ENCODE peak calls at places on chromosomes 16 and 17, in five cellular contexts. One of them, this sample, is unnamed.

GRCh38 chr16:58638148-58639036 is 8.8 kb upstream of the CNOT1 start:
- DNase-seq in fibroblast of the aortic adventitia: peak; percentile 89
- DNase-seq in LHCN-M2: peak; percentile 87
- DNase-seq in left kidney: peak; percentile 63
- DNase-seq in endodermal cell: peak; percentile 83
- DNase-seq in this sample: peak; percentile 91

GRCh38 chr17:50177476-50177875 is 11.7 kb downstream of the SGCA start:
- DNase-seq in fibroblast of the aortic adventitia: peak; percentile 34
- DNase-seq in LHCN-M2: no peak
- DNase-seq in left kidney: no peak
- DNase-seq in endodermal cell: no peak
- DNase-seq in this sample: no peak

GRCh38 chr17:45749831-45750335 is 34.2 kb upstream of the CRHR1 start:
- DNase-seq in fibroblast of the aortic adventitia: no peak
- DNase-seq in LHCN-M2: no peak
- DNase-seq in left kidney: no peak
- DNase-seq in endodermal cell: no peak
- DNase-seq in this sample: no peak

GRCh38 chr17:56629450-56630187 is 36.1 kb downstream of the NOG start:
- DNase-seq in fibroblast of the aortic adventitia: peak; percentile 3
- DNase-seq in LHCN-M2: peak; percentile 48
- DNase-seq in left kidney: peak; percentile 53
- DNase-seq in endodermal cell: peak; percentile 88
- DNase-seq in this sample: peak; percentile 37

GRCh38 chr16:58243528-58244004 is 45.7 kb upstream of the CSNK2A2 start:
- DNase-seq in fibroblast of the aortic adventitia: no peak
- DNase-seq in LHCN-M2: no peak
- DNase-seq in left kidney: no peak
- DNase-seq in endodermal cell: peak; percentile 80
- DNase-seq in this sample: no peak

GRCh38 chr17:4900231-4901107 is 1.1 kb downstream of the C17orf107 start:
- DNase-seq in fibroblast of the aortic adventitia: no peak
- DNase-seq in LHCN-M2: no peak
- DNase-seq in left kidney: peak; percentile 76
- DNase-seq in endodermal cell: peak; percentile 97
- DNase-seq in this sample: no peak

GRCh38 chr17:51921500-51921899 is 237.0 kb downstream of the CA10 start:
- DNase-seq in fibroblast of the aortic adventitia: no peak
- DNase-seq in LHCN-M2: no peak
- DNase-seq in left kidney: no peak
- DNase-seq in endodermal cell: no peak
- DNase-seq in this sample: no peak

GRCh38 chr17:9628509-9628908 is 16.8 kb upstream of the USP43 start:
- DNase-seq in fibroblast of the aortic adventitia: no peak
- DNase-seq in LHCN-M2: no peak
- DNase-seq in left kidney: no peak
- DNase-seq in endodermal cell: no peak
- DNase-seq in this sample: no peak

GRCh38 chr17:8120520-8121443 is 2.5 kb upstream of the ALOXE3 start:
- DNase-seq in fibroblast of the aortic adventitia: peak; percentile 76
- DNase-seq in LHCN-M2: peak; percentile 76
- DNase-seq in left kidney: peak; percentile 80
- DNase-seq in endodermal cell: peak; percentile 100
- DNase-seq in this sample: peak; percentile 69

GRCh38 chr16:30767767-30768465 is 5.8 kb downstream of the RNF40 start:
- DNase-seq in fibroblast of the aortic adventitia: no peak
- DNase-seq in LHCN-M2: no peak
- DNase-seq in left kidney: no peak
- DNase-seq in endodermal cell: no peak
- DNase-seq in this sample: no peak

GRCh38 chr16:7397901-7398300 is 65.3 kb downstream of the RBFOX1 start:
- DNase-seq in fibroblast of the aortic adventitia: no peak
- DNase-seq in LHCN-M2: peak; percentile 99
- DNase-seq in left kidney: no peak
- DNase-seq in endodermal cell: no peak
- DNase-seq in this sample: no peak

GRCh38 chr16:66224636-66225035 is 141.9 kb upstream of the CDH5 start:
- DNase-seq in fibroblast of the aortic adventitia: no peak
- DNase-seq in LHCN-M2: no peak
- DNase-seq in left kidney: no peak
- DNase-seq in endodermal cell: peak; percentile 41
- DNase-seq in this sample: no peak

GRCh38 chr17:19398301-19399181 is 11.6 kb upstream of the MFAP4 start:
- DNase-seq in fibroblast of the aortic adventitia: peak; percentile 49
- DNase-seq in LHCN-M2: peak; percentile 38
- DNase-seq in left kidney: peak; percentile 56
- DNase-seq in endodermal cell: peak; percentile 54
- DNase-seq in this sample: no peak

GRCh38 chr16:3009568-3010390 is 2.9 kb upstream of the CLDN9 start:
- DNase-seq in fibroblast of the aortic adventitia: no peak
- DNase-seq in LHCN-M2: no peak
- DNase-seq in left kidney: peak; percentile 96
- DNase-seq in endodermal cell: peak; percentile 95
- DNase-seq in this sample: peak; percentile 9

GRCh38 chr16:27243725-27244362 is 24.7 kb downstream of the NSMCE1 start:
- DNase-seq in fibroblast of the aortic adventitia: no peak
- DNase-seq in LHCN-M2: no peak
- DNase-seq in left kidney: no peak
- DNase-seq in endodermal cell: peak; percentile 41
- DNase-seq in this sample: no peak

GRCh38 chr16:66049865-66050264 is 316.6 kb upstream of the CDH5 start:
- DNase-seq in fibroblast of the aortic adventitia: no peak
- DNase-seq in LHCN-M2: no peak
- DNase-seq in left kidney: no peak
- DNase-seq in endodermal cell: no peak
- DNase-seq in this sample: no peak

GRCh38 chr17:12727881-12728280 is 61.4 kb upstream of the ARHGAP44 start:
- DNase-seq in fibroblast of the aortic adventitia: peak; percentile 25
- DNase-seq in LHCN-M2: no peak
- DNase-seq in left kidney: no peak
- DNase-seq in endodermal cell: no peak
- DNase-seq in this sample: peak; percentile 66

GRCh38 chr16:88772871-88773811 is 11.9 kb downstream of the PIEZO1 start:
- DNase-seq in fibroblast of the aortic adventitia: peak; percentile 86
- DNase-seq in LHCN-M2: peak; percentile 91
- DNase-seq in left kidney: peak; percentile 81
- DNase-seq in endodermal cell: no peak
- DNase-seq in this sample: peak; percentile 95

GRCh38 chr17:8105957-8106398 is 12.3 kb downstream of the ALOXE3 start:
- DNase-seq in fibroblast of the aortic adventitia: peak; percentile 43
- DNase-seq in LHCN-M2: no peak
- DNase-seq in left kidney: no peak
- DNase-seq in endodermal cell: no peak
- DNase-seq in this sample: no peak

GRCh38 chr17:18039535-18040286 is 503 bp downstream of the GID4 start:
- DNase-seq in fibroblast of the aortic adventitia: no peak
- DNase-seq in LHCN-M2: no peak
- DNase-seq in left kidney: peak; percentile 80
- DNase-seq in endodermal cell: peak; percentile 88
- DNase-seq in this sample: no peak

GRCh38 chr16:58109881-58110280 is 19.3 kb downstream of the CFAP20 start:
- DNase-seq in fibroblast of the aortic adventitia: no peak
- DNase-seq in LHCN-M2: no peak
- DNase-seq in left kidney: no peak
- DNase-seq in endodermal cell: no peak
- DNase-seq in this sample: no peak

GRCh38 chr17:63405741-63406261 is 40.3 kb downstream of the CYB561 start:
- DNase-seq in fibroblast of the aortic adventitia: peak; percentile 86
- DNase-seq in LHCN-M2: peak; percentile 80
- DNase-seq in left kidney: peak; percentile 82
- DNase-seq in endodermal cell: no peak
- DNase-seq in this sample: peak; percentile 92

GRCh38 chr17:77248216-77249054 is 107.7 kb downstream of the SEC14L1 start:
- DNase-seq in fibroblast of the aortic adventitia: no peak
- DNase-seq in LHCN-M2: no peak
- DNase-seq in left kidney: no peak
- DNase-seq in endodermal cell: no peak
- DNase-seq in this sample: no peak

GRCh38 chr17:10420811-10421210 is 939 bp downstream of the MYH8 start:
- DNase-seq in fibroblast of the aortic adventitia: no peak
- DNase-seq in LHCN-M2: peak; percentile 38
- DNase-seq in left kidney: no peak
- DNase-seq in endodermal cell: no peak
- DNase-seq in this sample: no peak

GRCh38 chr17:80389011-80389995 is 25.7 kb upstream of the ENDOV start:
- DNase-seq in fibroblast of the aortic adventitia: no peak
- DNase-seq in LHCN-M2: no peak
- DNase-seq in left kidney: peak; percentile 58
- DNase-seq in endodermal cell: no peak
- DNase-seq in this sample: peak; percentile 13

GRCh38 chr17:59108400-59109102 is 1.9 kb upstream of the TRIM37 start:
- DNase-seq in fibroblast of the aortic adventitia: no peak
- DNase-seq in LHCN-M2: no peak
- DNase-seq in left kidney: no peak
- DNase-seq in endodermal cell: no peak
- DNase-seq in this sample: no peak

GRCh38 chr17:73189417-73190099 is 3.3 kb upstream of the COG1 start:
- DNase-seq in fibroblast of the aortic adventitia: peak; percentile 46
- DNase-seq in LHCN-M2: peak; percentile 30
- DNase-seq in left kidney: peak; percentile 86
- DNase-seq in endodermal cell: peak; percentile 90
- DNase-seq in this sample: peak; percentile 76

This sample was measured in IMR-90.